ENCODE peak calls at places on chromosomes 12 and 14, in nine cellular contexts. E is fibroblast of lung; U is psoas muscle; N is tibial artery; P is heart left ventricle; S is cardiac fibroblast; T is AG04450; Z is CD8-positive, alpha-beta T cell; X is IMR-90. A is an unnamed sample.

GRCh38 chr12:43742106-43742505 is 16.5 kb downstream of the PUS7L start:
- DNase-seq in T (no peak), S (peak), Z (no peak), E (peak), P (no peak), U (no peak), N (no peak), X (peak), A (peak)

GRCh38 chr14:94773017-94773681 is 3.2 kb upstream of the GSC start:
- DNase-seq in T (no peak), Z (no peak), U (no peak), X (no peak), E (no peak), N (no peak), S (no peak), P (no peak), A (no peak)

GRCh38 chr12:58914457-58914856 is 5.8 kb downstream of the LRIG3 start:
- DNase-seq in X (no peak), U (no peak), Z (no peak), N (no peak), T (no peak), S (no peak), P (no peak), E (peak), A (no peak)

GRCh38 chr14:58824796-58825195 is 187.0 kb downstream of the DACT1 start:
- DNase-seq in S (no peak), T (no peak), Z (no peak), N (no peak), P (no peak), E (no peak), U (no peak), X (no peak), A (no peak)

GRCh38 chr14:23365353-23366162 is 586 bp upstream of the EFS start:
- DNase-seq in S (no peak), P (peak), U (no peak), X (peak), E (peak), Z (no peak), N (no peak), T (no peak), A (no peak)

GRCh38 chr14:24403294-24404013 is 4.7 kb downstream of the NYNRIN start:
- DNase-seq in S (peak), N (no peak), E (peak), P (no peak), X (peak), T (no peak), Z (no peak), U (no peak), A (no peak)

GRCh38 chr12:41917827-41918445 is 226.7 kb downstream of the GXYLT1 start:
- DNase-seq in E (peak), T (no peak), Z (no peak), N (no peak), P (no peak), X (no peak), U (no peak), S (peak), A (no peak)

GRCh38 chr12:15011162-15011561 is 38.3 kb downstream of the PDE6H start:
- DNase-seq in Z (no peak), P (no peak), N (no peak), U (no peak), E (no peak), X (no peak), S (no peak), T (no peak), A (no peak)

GRCh38 chr12:3313655-3314305 is 177.2 kb upstream of the PRMT8 start:
- DNase-seq in X (peak), U (no peak), Z (no peak), T (no peak), P (no peak), N (no peak), E (no peak), S (peak), A (no peak)

GRCh38 chr14:44112774-44113460 is 394.2 kb downstream of the FSCB start:
- DNase-seq in U (no peak), E (no peak), P (no peak), N (no peak), S (peak), X (no peak), T (no peak), Z (no peak), A (no peak)

GRCh38 chr14:20427231-20428009 is 8.5 kb downstream of the KLHL33 start:
- DNase-seq in N (no peak), P (no peak), S (peak), T (peak), X (peak), E (peak), U (no peak), Z (no peak), A (peak)

GRCh38 chr12:12916135-12916956 is 25.0 kb downstream of the GPRC5A start:
- DNase-seq in Z (peak), X (peak), S (peak), E (peak), U (peak), T (no peak), P (peak), N (peak), A (peak)

GRCh38 chr14:46008348-46008747 is 643.2 kb downstream of the RPL10L start:
- DNase-seq in N (peak), X (no peak), Z (no peak), P (no peak), E (no peak), S (no peak), T (no peak), U (no peak), A (no peak)

GRCh38 chr12:15880721-15881120 is 1.5 kb upstream of the STRAP start:
- DNase-seq in Z (no peak), T (no peak), P (no peak), N (no peak), S (no peak), X (no peak), U (no peak), E (no peak), A (no peak)

GRCh38 chr14:75283162-75283883 is 4.7 kb downstream of the FOS start:
- DNase-seq in N (no peak), P (no peak), X (peak), Z (no peak), U (no peak), S (peak), T (no peak), E (peak), A (no peak)

GRCh38 chr12:57223191-57224165 is 6.0 kb upstream of the SHMT2 start:
- DNase-seq in Z (no peak), E (no peak), N (no peak), U (no peak), T (no peak), P (no peak), X (no peak), S (no peak), A (no peak)

GRCh38 chr14:31038521-31039166 is 12.5 kb upstream of the STRN3 start:
- DNase-seq in N (no peak), Z (no peak), U (no peak), E (peak), S (peak), P (no peak), T (no peak), X (no peak), A (no peak)

GRCh38 chr14:48731260-48731659 is 854.9 kb downstream of the RPS29 start:
- DNase-seq in T (no peak), U (no peak), S (no peak), X (peak), P (no peak), N (no peak), Z (no peak), E (no peak), A (no peak)

GRCh38 chr14:81955123-81955522 is 421.5 kb upstream of the SEL1L start:
- DNase-seq in Z (no peak), N (no peak), U (no peak), E (no peak), X (no peak), T (no peak), P (no peak), S (no peak), A (no peak)
- H3K4me3 ChIP-seq in Z (no peak), N (no peak), U (no peak), E (no peak), X (no peak), T (no peak), P (no peak), S (no peak), A (no peak)

DNA sequence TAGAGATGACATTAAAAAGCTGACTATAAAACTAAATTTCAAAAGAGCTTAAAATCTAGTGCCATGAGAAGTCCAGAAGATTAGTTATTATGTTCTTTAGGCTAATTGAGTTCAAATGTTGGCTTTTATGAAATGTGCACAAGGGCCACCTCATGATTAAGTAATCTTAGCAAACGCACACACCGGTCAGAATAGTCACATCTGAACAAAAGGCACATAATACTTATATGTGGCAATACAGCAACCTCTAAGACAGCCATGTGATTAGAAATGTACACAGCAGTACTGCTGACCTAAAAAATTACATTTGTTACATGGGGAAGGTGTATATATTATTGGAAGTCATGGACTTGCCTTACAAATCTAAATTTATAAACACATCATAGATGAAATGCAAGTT is 344.7 kb upstream of the GARIN6 start:
- DNase-seq in T (no peak), N (no peak), X (no peak), S (no peak), E (no peak), U (no peak), P (no peak), Z (no peak), A (no peak)
- H3K4me3 ChIP-seq in T (no peak), N (no peak), X (no peak), S (no peak), E (no peak), U (no peak), P (no peak), Z (no peak), A (no peak)

GRCh38 chr12:27500546-27500945 is 23.5 kb upstream of the PPFIBP1 start:
- DNase-seq in X (no peak), N (no peak), U (no peak), P (no peak), T (no peak), S (no peak), E (no peak), Z (no peak), A (no peak)
- H3K4me3 ChIP-seq in X (no peak), N (no peak), U (no peak), P (no peak), T (no peak), S (no peak), E (no peak), Z (no peak), A (no peak)

GRCh38 chr12:27524489-27524835 is 456 bp downstream of the PPFIBP1 start:
- DNase-seq in Z (no peak), E (no peak), N (no peak), P (no peak), X (no peak), S (no peak), T (no peak), U (no peak), A (no peak)

GRCh38 chr12:27524839-27525238 is 833 bp downstream of the PPFIBP1 start:
- DNase-seq in P (no peak), U (no peak), T (no peak), Z (no peak), N (no peak), E (no peak), S (peak), X (peak), A (no peak)

GRCh38 chr12:27523305-27523641 is 733 bp upstream of the PPFIBP1 start:
- DNase-seq in X (no peak), Z (no peak), N (no peak), E (no peak), P (no peak), S (no peak), T (no peak), U (no peak), A (no peak)

GRCh38 chr12:27523642-27524488 is at the start of gene PPFIBP1:
- DNase-seq in T (peak), P (peak), X (peak), S (peak), N (peak), U (peak), E (peak), Z (peak), A (peak)

GRCh38 chr12:27525373-27525772 is 1.4 kb downstream of the PPFIBP1 start:
- DNase-seq in E (peak), P (no peak), T (no peak), S (peak), U (no peak), N (peak), X (peak), Z (no peak), A (no peak)
- H3K4me3 ChIP-seq in E (peak), P (peak), T (peak), S (peak), U (peak), N (peak), X (peak), Z (no peak), A (peak)

GRCh38 chr12:51388826-51389225 is 2.4 kb downstream of the GALNT6 start:
- DNase-seq in T (no peak), S (no peak), N (no peak), Z (no peak), E (no peak), U (no peak), P (no peak), X (no peak), A (no peak)

GRCh38 chr12:51391047-51391837 is at the start of gene GALNT6:
- DNase-seq in N (no peak), S (no peak), X (no peak), T (no peak), Z (peak), U (no peak), E (no peak), P (peak), A (no peak)

GRCh38 chr12:51392556-51393237 is 1.5 kb upstream of the GALNT6 start:
- DNase-seq in X (no peak), P (no peak), T (no peak), U (no peak), E (peak), N (no peak), S (no peak), Z (no peak), A (no peak)

GRCh38 chr12:51389302-51389999 is 1.8 kb downstream of the GALNT6 start:
- DNase-seq in T (peak), U (no peak), S (no peak), Z (no peak), E (peak), N (no peak), X (peak), P (no peak), A (no peak)

GRCh38 chr12:51390457-51391046 is 654 bp downstream of the GALNT6 start:
- DNase-seq in S (no peak), P (no peak), E (no peak), N (no peak), T (no peak), X (no peak), Z (no peak), U (no peak), A (no peak)
- H3K4me3 ChIP-seq in S (no peak), P (peak), E (peak), N (peak), T (peak), X (peak), Z (peak), U (no peak), A (no peak)

DNA sequence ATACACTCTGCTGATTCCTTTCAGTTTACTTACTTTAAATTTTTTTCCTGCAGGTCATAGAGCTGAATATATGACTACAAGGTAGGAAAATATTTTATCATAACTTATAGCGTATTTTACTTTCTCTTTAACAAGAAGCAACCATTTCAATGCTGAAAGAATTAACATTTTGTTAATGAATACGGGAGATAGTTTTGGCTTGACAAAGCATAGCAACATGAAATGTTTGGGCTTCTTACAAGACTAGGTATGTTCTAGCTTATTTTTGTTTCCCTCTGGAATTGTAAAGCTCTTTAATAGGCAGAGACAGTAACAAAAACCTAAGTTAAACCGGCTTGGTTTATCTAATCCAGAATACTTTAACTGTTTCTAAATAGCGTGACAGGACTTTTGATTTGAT is 135.2 kb downstream of the KICS2 start:
- DNase-seq in N (no peak), S (no peak), E (no peak), U (no peak), P (no peak), X (peak), T (no peak), Z (no peak), A (no peak)
- H3K4me3 ChIP-seq in N (no peak), S (no peak), E (no peak), U (no peak), P (no peak), X (no peak), T (no peak), Z (no peak), A (no peak)

DNA sequence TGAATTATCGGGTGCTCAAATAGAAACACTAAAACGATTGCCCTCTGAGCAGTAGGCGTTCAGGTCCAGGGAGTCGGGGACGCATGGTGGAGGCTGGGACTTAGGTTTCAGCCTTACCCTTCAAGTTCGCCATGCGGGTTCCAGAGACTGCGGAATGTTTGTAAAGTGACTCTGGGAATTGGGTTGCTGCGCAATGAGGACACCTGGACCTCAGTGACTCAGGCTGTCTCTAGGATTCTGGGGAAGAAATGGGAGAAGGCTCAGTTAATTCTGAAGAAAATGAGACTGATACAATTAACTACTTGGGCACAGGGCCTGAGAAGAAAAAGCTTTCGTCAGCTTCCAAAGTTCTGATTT is 1.1 kb downstream of the LGALS3 start:
- DNase-seq in N (no peak), P (no peak), Z (no peak), S (no peak), E (peak), X (peak), T (no peak), U (no peak), A (no peak)
- H3K4me3 ChIP-seq in N (peak), P (peak), Z (no peak), S (peak), E (peak), X (peak), T (peak), U (peak), A (peak)

A was measured in astrocyte of the cerebellum.